ENCODE peak calls at places on chromosomes 2 and 18, in four cellular contexts. X, U, K and M are unnamed samples.

GRCh38 chr18:39962546-39962945 is 1992.5 kb upstream of the PIK3C3 start:
- DNase-seq in X (no peak), K (no peak), U (no peak), M (no peak)

GRCh38 chr2:1588994-1589611 is 155.2 kb downstream of the PXDN start:
- DNase-seq in X (no peak), K (no peak), U (no peak), M (no peak)

GRCh38 chr2:71610671-71611070 is 157.3 kb downstream of the DYSF start:
- DNase-seq in X (no peak), U (no peak), K (no peak), M (no peak)

GRCh38 chr2:184599054-184599874 is 935 bp downstream of the ZNF804A start:
- DNase-seq in U (peak), X (peak), K (no peak), M (no peak)

GRCh38 chr2:74024216-74024615 is 39.5 kb downstream of the TET3 start:
- DNase-seq in U (no peak), X (no peak), K (no peak), M (no peak)

GRCh38 chr18:38022247-38022646 is 456.6 kb upstream of the CELF4 start:
- DNase-seq in K (no peak), X (no peak), U (no peak), M (no peak)

GRCh38 chr18:41121116-41121826 is 833.8 kb upstream of the PIK3C3 start:
- DNase-seq in U (peak), K (no peak), X (no peak), M (no peak)

GRCh38 chr2:238239872-238240760 is at the start of gene HES6:
- DNase-seq in U (peak), X (peak), K (peak), M (peak)

GRCh38 chr2:28351621-28352020 is 41.0 kb upstream of the FOSL2 start:
- DNase-seq in X (peak), K (no peak), U (no peak), M (no peak)

GRCh38 chr2:150872919-150873772 is 385.7 kb upstream of the RND3 start:
- DNase-seq in X (no peak), U (peak), K (no peak), M (no peak)

GRCh38 chr2:111042772-111043771 is 77.6 kb upstream of the BCL2L11 start:
- DNase-seq in U (no peak), X (peak), K (no peak), M (no peak)

GRCh38 chr2:28650261-28650584 is 101.4 kb upstream of the PPP1CB start:
- DNase-seq in U (no peak), X (no peak), K (no peak), M (no peak)

GRCh38 chr2:38427936-38428335 is 50.9 kb upstream of the ATL2 start:
- DNase-seq in X (no peak), K (no peak), U (no peak), M (no peak)

GRCh38 chr2:233053928-233054774 is 6.0 kb upstream of the INPP5D start:
- DNase-seq in X (peak), U (peak), K (peak), M (peak)

GRCh38 chr2:238155761-238156694 is 2.7 kb upstream of the ERFE start:
- DNase-seq in K (no peak), X (no peak), U (peak), M (no peak)

GRCh38 chr2:98875081-98875728 is 60.8 kb downstream of the CRACDL start:
- DNase-seq in K (no peak), U (no peak), X (no peak), M (no peak)

GRCh38 chr2:60827369-60827768 is 54.0 kb upstream of the REL start:
- DNase-seq in X (no peak), U (no peak), K (no peak), M (no peak)

GRCh38 chr2:186457908-186458307 is 28.2 kb upstream of the ZC3H15 start:
- DNase-seq in X (no peak), U (no peak), K (no peak), M (no peak)